ENCODE peak calls at places on chromosomes 2 and 18, in seven cellular contexts. Z, E, I, F, G, B and C are unnamed samples.

GRCh38 chr18:984004-984403 is 79.3 kb downstream of the ADCYAP1 start:
- DNase-seq in Z (no peak), E (no peak), I (no peak), F (no peak), G (no peak), B (no peak), C (no peak)

GRCh38 chr2:101147971-101148370 is 3.2 kb downstream of the TBC1D8 start:
- DNase-seq in Z (no peak), E (no peak), I (no peak), F (no peak), G (no peak), B (no peak), C (no peak)

GRCh38 chr18:44682181-44682870 is 1.6 kb downstream of the SETBP1 start:
- DNase-seq in Z (no peak), E (no peak), I (peak; percentile 24), F (no peak), G (peak; percentile 25), B (no peak), C (no peak)

GRCh38 chr2:231069379-231070054 is 12.8 kb downstream of the PSMD1 start:
- DNase-seq in Z (peak; percentile 83), E (no peak), I (no peak), F (no peak), G (no peak), B (no peak), C (no peak)

GRCh38 chr2:241135737-241136136 is 13.5 kb downstream of the PASK start:
- DNase-seq in Z (no peak), E (no peak), I (no peak), F (no peak), G (no peak), B (no peak), C (no peak)

GRCh38 chr2:152594022-152594712 is 123.1 kb downstream of the PRPF40A start:
- DNase-seq in Z (no peak), E (no peak), I (peak; percentile 56), F (no peak), G (peak; percentile 44), B (no peak), C (no peak)

GRCh38 chr2:152406119-152406835 is 71.3 kb downstream of the FMNL2 start:
- DNase-seq in Z (no peak), E (no peak), I (peak; percentile 22), F (no peak), G (no peak), B (no peak), C (no peak)

GRCh38 chr18:51255694-51256093 is 58.2 kb upstream of the MEX3C start:
- DNase-seq in Z (no peak), E (no peak), I (no peak), F (no peak), G (peak; percentile 8), B (no peak), C (no peak)

DNA sequence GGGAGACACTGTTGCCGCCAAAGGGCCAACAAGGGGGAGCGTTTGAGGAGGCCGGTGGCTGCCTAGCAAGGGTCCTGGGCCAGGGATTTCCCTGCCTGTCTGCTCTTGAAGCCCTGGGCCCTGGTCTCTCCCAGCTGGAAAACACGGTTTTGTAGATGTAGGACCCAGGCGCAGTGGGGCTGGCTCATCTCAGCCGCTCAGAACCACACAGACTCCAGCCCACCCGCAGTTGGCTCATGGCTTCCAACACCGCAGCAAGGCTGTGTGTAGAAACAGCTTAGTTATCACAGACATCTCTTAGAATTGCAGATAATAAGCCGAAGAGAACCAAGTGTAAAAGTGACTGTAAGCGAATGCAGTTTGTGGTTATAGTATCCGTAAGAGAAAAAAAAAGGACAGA is 57.0 kb upstream of the TWIST2 start:
- DNase-seq in Z (no peak), E (no peak), I (no peak), F (no peak), G (no peak), B (no peak), C (peak; percentile 25)
- H3K4me3 ChIP-seq in Z (no peak overlapping the region), E (no peak overlapping the region), I (no peak overlapping the region), F (no peak overlapping the region), G (no peak overlapping the region), B (no peak overlapping the region), C (peak overlapping the region; percentile 34)

GRCh38 chr2:11332596-11332995 is 11.8 kb downstream of the ROCK2 start:
- DNase-seq in Z (no peak), E (no peak), I (no peak), F (no peak), G (no peak), B (no peak), C (no peak)
- H3K4me3 ChIP-seq in Z (no peak overlapping the region), E (no peak overlapping the region), I (no peak overlapping the region), F (no peak overlapping the region), G (no peak overlapping the region), B (no peak overlapping the region), C (no peak overlapping the region)

GRCh38 chr18:48931680-48932461 is 18.9 kb downstream of the SMAD7 start:
- DNase-seq in Z (no peak), E (no peak), I (peak; percentile 62), F (no peak), G (no peak), B (no peak), C (no peak)
- H3K4me3 ChIP-seq in Z (no peak overlapping the region), E (no peak overlapping the region), I (peak overlapping the region; percentile 44), F (no peak overlapping the region), G (no peak overlapping the region), B (peak overlapping the region; percentile 27), C (no peak overlapping the region)

DNA sequence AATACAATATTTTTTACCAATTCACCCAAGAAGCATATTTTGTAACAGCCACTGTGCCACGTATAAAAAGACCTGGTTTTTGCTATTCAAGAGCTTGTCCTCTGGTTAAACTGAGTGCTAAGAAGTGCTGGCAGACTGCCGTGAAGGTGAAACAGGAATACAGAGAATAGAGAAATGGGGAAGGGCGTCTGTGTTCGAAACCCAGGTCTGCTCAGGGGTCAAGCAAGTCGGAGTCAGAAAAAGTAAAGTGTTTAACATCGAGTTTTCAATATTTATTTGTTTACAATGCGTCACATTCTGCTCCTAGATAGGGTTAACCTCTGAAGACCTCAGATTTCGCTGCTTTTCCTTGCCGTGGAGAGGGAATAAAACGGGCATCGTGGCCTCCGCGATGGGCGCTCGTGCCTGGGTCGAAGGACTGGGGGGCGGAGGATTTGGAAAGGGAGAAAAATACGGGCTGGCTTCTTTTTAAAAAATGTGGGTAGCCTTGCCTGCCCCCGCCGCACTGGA is 1.2 kb upstream of the SNTG2 start:
- DNase-seq in Z (no peak), E (no peak), I (no peak), F (no peak), G (no peak), B (no peak), C (no peak)
- H3K4me3 ChIP-seq in Z (peak overlapping the region; percentile 55), E (peak overlapping the region; percentile 54), I (no peak overlapping the region), F (peak overlapping the region; percentile 39), G (peak overlapping the region; percentile 71), B (no peak overlapping the region), C (peak overlapping the region; percentile 59)

DNA sequence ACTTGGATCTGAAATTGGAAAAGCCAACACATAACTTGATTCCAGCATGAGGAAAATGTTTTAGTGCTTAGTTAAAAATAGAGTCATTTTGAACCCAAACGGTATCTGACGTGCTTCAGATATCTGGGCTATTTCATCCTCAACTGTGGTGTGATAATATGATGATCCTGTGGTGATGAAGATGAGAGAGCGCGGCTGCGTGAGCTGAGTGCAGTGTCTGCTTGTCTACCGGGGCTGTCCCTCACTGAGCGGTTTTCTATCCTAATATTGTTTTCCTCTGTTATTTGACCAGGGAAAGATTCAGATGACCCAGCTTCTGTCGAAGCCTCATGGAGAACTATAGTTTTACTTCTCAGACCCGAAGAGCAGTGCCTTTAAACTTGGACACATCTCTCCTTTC is 5.8 kb downstream of the TWIST2 start:
- DNase-seq in Z (no peak), E (no peak), I (no peak), F (no peak), G (no peak), B (no peak), C (no peak)
- H3K4me3 ChIP-seq in Z (no peak overlapping the region), E (no peak overlapping the region), I (no peak overlapping the region), F (no peak overlapping the region), G (no peak overlapping the region), B (no peak overlapping the region), C (peak overlapping the region; percentile 46)